ENCODE peak calls at places on chromosomes 3 and 15, in seven cellular contexts. Z is HL-60, T is epithelial cell of proximal tubule, S is AG09309, U is Caco-2, O is foreskin fibroblast, M is H9. P is an unnamed sample.

GRCh38 chr3:54582424-54582823 is 345.4 kb downstream of the LRTM1 start:
- DNase-seq in T (no peak), S (no peak), Z (no peak), M (no peak), O (no peak), U (no peak), P (no peak)

GRCh38 chr15:90531147-90531546 is 1.4 kb downstream of the CRTC3 start:
- DNase-seq in T (no peak), O (no peak), M (no peak), Z (no peak), S (no peak), U (no peak), P (no peak)

GRCh38 chr3:191774485-191774884 is 313.5 kb downstream of the PYDC2 start:
- DNase-seq in S (peak), U (no peak), Z (no peak), T (peak), O (no peak), M (no peak), P (no peak)

GRCh38 chr15:95972136-95972553 is 358.4 kb upstream of the NR2F2 start:
- DNase-seq in U (no peak), O (peak), Z (peak), T (no peak), S (peak), M (no peak), P (peak)

GRCh38 chr15:39462691-39463090 is 118.2 kb upstream of the THBS1 start:
- DNase-seq in U (no peak), T (no peak), O (peak), M (no peak), Z (no peak), S (no peak), P (no peak)

GRCh38 chr15:39429898-39430357 is 151.0 kb upstream of the THBS1 start:
- DNase-seq in M (no peak), S (peak), Z (no peak), U (no peak), T (peak), O (peak), P (peak)

GRCh38 chr3:126355777-126356372 is 1.3 kb downstream of the KLF15 start:
- DNase-seq in M (peak), O (peak), Z (no peak), T (no peak), U (peak), S (no peak), P (peak)

GRCh38 chr3:140913728-140914127 is 27.9 kb upstream of the SLC25A36 start:
- DNase-seq in M (no peak), U (no peak), O (no peak), Z (no peak), S (no peak), T (no peak), P (no peak)

GRCh38 chr15:42750306-42750705 is 13.4 kb upstream of the CDAN1 start:
- DNase-seq in T (no peak), Z (no peak), S (no peak), U (no peak), M (no peak), O (no peak), P (no peak)

GRCh38 chr15:60760646-60761504 is 281.9 kb upstream of the ICE2 start:
- DNase-seq in Z (no peak), M (no peak), T (no peak), U (no peak), O (peak), S (peak), P (no peak)

GRCh38 chr3:49120096-49120437 is 556 bp downstream of the USP19 start:
- DNase-seq in T (no peak), U (no peak), O (no peak), Z (no peak), S (no peak), M (no peak), P (no peak)

GRCh38 chr15:25739687-25740121 is 123.4 kb downstream of the ATP10A start:
- DNase-seq in S (no peak), M (peak), U (no peak), T (no peak), Z (peak), O (peak), P (peak)

GRCh38 chr3:126983653-126984390 is 907 bp downstream of the PLXNA1 start:
- DNase-seq in U (peak), T (no peak), O (no peak), S (no peak), Z (no peak), M (peak), P (no peak)

GRCh38 chr3:47380026-47380600 is 708 bp upstream of the PTPN23 start:
- DNase-seq in U (no peak), S (no peak), O (no peak), T (no peak), M (no peak), Z (no peak), P (no peak)
- TF ChIP-seq CTCF in U (no peak), S (no peak), O (no peak), T (no peak), M (peak), Z (no peak), P (no peak)

GRCh38 chr3:137217733-137218132 is 259.9 kb downstream of the IL20RB start:
- DNase-seq in S (no peak), U (no peak), M (peak), Z (no peak), T (no peak), O (no peak), P (no peak)
- TF ChIP-seq CTCF in S (no peak), U (peak), M (peak), Z (no peak), T (peak), O (no peak), P (no peak)

GRCh38 chr3:183824761-183825379 is 507 bp downstream of the MAP6D1 start:
- DNase-seq in S (no peak), U (no peak), M (peak), Z (no peak), T (no peak), O (no peak), P (no peak)

GRCh38 chr3:183823963-183824362 is 1.4 kb downstream of the MAP6D1 start:
- DNase-seq in U (no peak), M (no peak), S (no peak), O (no peak), T (no peak), Z (no peak), P (no peak)

GRCh38 chr3:183826854-183827253 is 1.5 kb upstream of the MAP6D1 start:
- DNase-seq in S (no peak), U (no peak), T (no peak), Z (no peak), M (no peak), O (no peak), P (no peak)

GRCh38 chr3:183826448-183826847 is 1.1 kb upstream of the MAP6D1 start:
- DNase-seq in M (no peak), U (no peak), S (no peak), Z (no peak), T (no peak), O (no peak), P (no peak)

GRCh38 chr3:183825380-183826161 is at the start of gene MAP6D1:
- DNase-seq in O (peak), T (no peak), M (peak), S (no peak), Z (peak), U (peak), P (peak)
- TF ChIP-seq CTCF in O (peak), T (peak), M (peak), S (peak), Z (no peak), U (peak), P (peak)

GRCh38 chr3:133280591-133280990 is 119.3 kb upstream of the BFSP2 start:
- DNase-seq in S (no peak), O (no peak), U (no peak), M (no peak), Z (no peak), T (peak), P (no peak)

GRCh38 chr3:133289322-133289721 is 110.5 kb upstream of the BFSP2 start:
- DNase-seq in S (no peak), M (no peak), U (no peak), T (no peak), O (no peak), Z (no peak), P (no peak)

GRCh38 chr3:133282239-133282638 is 117.6 kb upstream of the BFSP2 start:
- DNase-seq in M (no peak), O (no peak), U (no peak), Z (no peak), S (no peak), T (no peak), P (no peak)

DNA sequence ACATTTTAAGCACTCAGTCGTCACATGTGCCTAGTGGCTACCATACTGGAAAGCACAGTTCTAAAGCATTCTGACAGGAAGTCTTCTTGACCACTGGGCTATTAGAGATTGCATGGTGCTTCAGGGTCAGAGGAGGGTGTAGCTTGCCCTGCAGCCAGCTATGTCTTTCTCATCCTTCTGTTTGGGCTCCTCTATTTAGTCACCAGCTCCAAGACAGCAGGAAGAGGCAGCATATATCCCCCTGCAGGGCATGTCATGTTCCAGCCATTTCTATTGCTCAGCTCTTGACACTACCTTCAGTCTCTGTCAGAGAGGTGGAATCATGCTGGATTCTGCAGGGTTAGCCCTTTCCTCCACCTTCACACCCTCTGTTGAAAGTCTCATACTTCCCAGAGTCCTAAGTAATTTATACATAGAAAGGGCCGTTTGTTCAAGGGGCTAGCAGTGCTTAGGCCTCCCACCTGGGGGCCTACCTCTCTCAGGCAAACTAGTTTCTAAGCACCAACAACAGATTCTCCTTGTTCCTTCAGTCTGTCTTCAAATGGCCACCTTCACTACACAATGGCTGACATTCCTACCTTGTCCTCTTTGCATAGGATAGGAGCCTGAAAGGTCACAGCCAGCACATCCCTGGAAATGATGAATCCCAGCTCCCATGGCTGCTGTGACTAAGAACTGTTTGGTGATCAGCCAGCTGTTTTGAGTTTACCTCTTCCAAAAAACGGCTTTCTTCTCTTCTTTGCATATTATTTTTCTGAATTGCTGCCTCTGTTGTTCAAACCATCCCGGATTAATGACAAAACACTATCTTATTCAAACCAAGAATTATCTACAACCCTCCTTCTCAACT is 115.7 kb upstream of the BFSP2 start:
- DNase-seq in U (no peak), O (no peak), T (no peak), S (no peak), Z (no peak), M (peak), P (no peak)
- TF ChIP-seq CTCF in U (no peak), O (no peak), T (no peak), S (no peak), Z (no peak), M (peak), P (no peak)

GRCh38 chr3:14494279-14494972 is 45.7 kb downstream of the GRIP2 start:
- DNase-seq in U (no peak), Z (no peak), M (no peak), S (no peak), O (no peak), T (no peak), P (no peak)

GRCh38 chr3:14494973-14495300 is 45.2 kb downstream of the GRIP2 start:
- DNase-seq in U (no peak), S (no peak), M (no peak), T (no peak), Z (no peak), O (no peak), P (no peak)

GRCh38 chr3:14492948-14493881 is 46.9 kb downstream of the GRIP2 start:
- DNase-seq in Z (no peak), S (no peak), U (no peak), M (no peak), O (no peak), T (no peak), P (no peak)

GRCh38 chr3:14496351-14496750 is 43.8 kb downstream of the GRIP2 start:
- DNase-seq in O (no peak), U (no peak), S (no peak), T (no peak), M (no peak), Z (no peak), P (no peak)

GRCh38 chr3:14497321-14497720 is 42.8 kb downstream of the GRIP2 start:
- DNase-seq in U (no peak), O (no peak), T (no peak), M (peak), S (no peak), Z (no peak), P (no peak)
- TF ChIP-seq CTCF in U (no peak), O (no peak), T (peak), M (peak), S (no peak), Z (no peak), P (no peak)

GRCh38 chr3:40973141-40973540 is 226.2 kb upstream of the CTNNB1 start:
- DNase-seq in Z (no peak), T (no peak), M (no peak), O (no peak), U (no peak), S (no peak), P (no peak)

GRCh38 chr3:40972350-40972749 is 227.0 kb upstream of the CTNNB1 start:
- DNase-seq in U (no peak), S (no peak), O (no peak), Z (no peak), T (no peak), M (no peak), P (no peak)

GRCh38 chr3:40970067-40970466 is 229.2 kb upstream of the CTNNB1 start:
- DNase-seq in U (no peak), S (no peak), T (no peak), M (no peak), Z (no peak), O (no peak), P (no peak)

GRCh38 chr3:40969341-40969740 is 230.0 kb upstream of the CTNNB1 start:
- DNase-seq in T (no peak), U (no peak), M (no peak), Z (no peak), S (no peak), O (no peak), P (no peak)

DNA sequence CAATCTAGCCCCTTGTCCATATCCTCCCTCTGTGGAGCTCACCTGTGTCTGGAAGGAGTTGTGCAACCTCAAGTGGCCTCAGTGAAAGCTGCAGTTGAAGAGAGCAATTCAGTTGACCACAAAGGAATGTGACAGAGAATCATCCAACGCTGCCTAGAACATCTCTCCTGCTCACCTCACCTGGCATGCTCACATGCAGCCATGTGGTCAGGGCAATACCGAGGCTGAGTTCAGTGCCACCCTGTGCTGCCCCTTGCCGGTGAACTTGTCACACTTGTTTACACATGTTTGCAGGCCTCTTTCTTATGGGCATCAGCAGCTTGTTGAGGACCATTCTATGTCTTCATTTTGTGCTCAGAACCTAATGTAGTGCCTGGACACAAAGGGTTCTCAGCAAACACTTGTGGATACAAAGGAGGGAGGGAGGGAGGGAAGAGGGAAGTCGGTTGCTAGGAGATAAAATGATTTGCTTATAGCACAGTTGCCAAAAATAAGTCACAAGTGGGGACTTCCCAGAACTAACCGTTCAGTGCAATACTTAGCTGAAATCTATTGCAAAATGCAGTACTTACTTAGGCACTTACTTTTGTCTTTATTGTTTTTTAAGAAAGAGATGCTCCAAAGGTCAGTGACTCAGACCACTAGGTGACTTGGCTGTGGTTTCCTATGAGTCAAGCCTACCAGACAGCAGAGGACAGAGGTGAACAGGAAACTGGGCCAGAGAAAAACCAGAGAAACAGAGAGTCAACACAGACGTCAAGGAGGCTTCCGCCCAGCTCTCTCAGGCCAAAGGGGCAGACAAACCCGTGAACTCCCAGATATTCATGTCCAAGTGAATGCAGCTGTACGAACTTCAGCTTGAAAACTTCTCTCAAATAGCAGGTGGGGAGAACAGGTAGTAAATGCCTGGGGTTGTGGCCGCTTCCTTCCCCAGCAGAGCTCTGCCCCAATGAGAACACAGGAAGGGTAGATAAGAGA is 227.8 kb upstream of the CTNNB1 start:
- DNase-seq in U (peak), M (no peak), Z (peak), O (peak), S (peak), T (peak), P (peak)
- TF ChIP-seq CTCF in U (no peak), M (peak), Z (no peak), O (no peak), S (no peak), T (peak), P (no peak)

DNA sequence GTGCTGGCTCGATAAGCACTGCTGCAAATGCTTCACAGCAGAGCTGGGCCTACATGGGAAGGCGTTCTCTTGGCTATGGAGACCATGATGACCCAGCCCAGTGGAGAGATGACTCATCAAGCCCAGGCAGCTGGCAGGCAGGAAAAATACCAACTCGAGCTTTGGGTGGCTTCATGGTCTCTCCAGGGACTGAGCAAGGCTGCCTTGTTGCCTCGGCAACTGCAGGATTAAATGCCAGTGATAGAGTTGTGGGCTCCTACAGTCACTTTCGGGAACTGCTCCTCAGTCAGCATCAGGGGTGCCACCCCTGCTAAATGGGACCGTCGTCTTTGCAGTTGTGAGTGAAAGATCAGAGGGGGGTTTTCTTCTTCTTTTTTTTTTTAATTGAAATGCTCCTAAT is 54.6 kb upstream of the MYZAP start:
- DNase-seq in U (no peak), Z (no peak), M (peak), S (peak), T (no peak), O (peak), P (peak)
- TF ChIP-seq CTCF in U (no peak), Z (no peak), M (no peak), S (no peak), T (no peak), O (no peak), P (no peak)

GRCh38 chr3:151837057-151837456 is 23.1 kb downstream of the AADAC start:
- DNase-seq in T (peak), Z (peak), O (peak), U (peak), M (peak), S (no peak), P (no peak)

GRCh38 chr3:151841801-151842200 is 27.9 kb downstream of the AADAC start:
- DNase-seq in O (no peak), S (no peak), U (no peak), Z (no peak), M (no peak), T (no peak), P (no peak)

GRCh38 chr3:151835751-151836550 is 22.0 kb downstream of the AADAC start:
- DNase-seq in O (no peak), Z (peak), M (no peak), T (no peak), U (no peak), S (no peak), P (no peak)

GRCh38 chr3:151838574-151839312 is 24.8 kb downstream of the AADAC start:
- DNase-seq in T (no peak), Z (peak), M (peak), S (peak), O (peak), U (peak), P (peak)

GRCh38 chr3:151839313-151839631 is 25.4 kb downstream of the AADAC start:
- DNase-seq in S (no peak), U (no peak), M (no peak), T (no peak), Z (no peak), O (no peak), P (no peak)
- TF ChIP-seq CTCF in S (no peak), U (no peak), M (no peak), T (no peak), Z (no peak), O (no peak), P (no peak)

GRCh38 chr15:81030368-81030739 is 29.6 kb downstream of the TLNRD1 start:
- DNase-seq in S (no peak), T (no peak), O (no peak), M (no peak), Z (no peak), U (no peak), P (no peak)

GRCh38 chr15:81031203-81031602 is 30.5 kb downstream of the TLNRD1 start:
- DNase-seq in T (no peak), M (no peak), S (no peak), U (no peak), O (no peak), Z (no peak), P (no peak)

GRCh38 chr15:81032355-81032754 is 31.6 kb downstream of the TLNRD1 start:
- DNase-seq in M (no peak), Z (no peak), O (no peak), S (no peak), T (no peak), U (no peak), P (no peak)

GRCh38 chr15:81033508-81033907 is 32.8 kb downstream of the TLNRD1 start:
- DNase-seq in Z (no peak), U (no peak), T (no peak), M (no peak), S (no peak), O (no peak), P (no peak)

GRCh38 chr15:81032818-81033217 is 32.1 kb downstream of the TLNRD1 start:
- DNase-seq in O (no peak), M (no peak), T (no peak), U (no peak), Z (no peak), S (no peak), P (no peak)
- TF ChIP-seq CTCF in O (no peak), M (no peak), T (no peak), U (no peak), Z (no peak), S (no peak), P (no peak)

DNA sequence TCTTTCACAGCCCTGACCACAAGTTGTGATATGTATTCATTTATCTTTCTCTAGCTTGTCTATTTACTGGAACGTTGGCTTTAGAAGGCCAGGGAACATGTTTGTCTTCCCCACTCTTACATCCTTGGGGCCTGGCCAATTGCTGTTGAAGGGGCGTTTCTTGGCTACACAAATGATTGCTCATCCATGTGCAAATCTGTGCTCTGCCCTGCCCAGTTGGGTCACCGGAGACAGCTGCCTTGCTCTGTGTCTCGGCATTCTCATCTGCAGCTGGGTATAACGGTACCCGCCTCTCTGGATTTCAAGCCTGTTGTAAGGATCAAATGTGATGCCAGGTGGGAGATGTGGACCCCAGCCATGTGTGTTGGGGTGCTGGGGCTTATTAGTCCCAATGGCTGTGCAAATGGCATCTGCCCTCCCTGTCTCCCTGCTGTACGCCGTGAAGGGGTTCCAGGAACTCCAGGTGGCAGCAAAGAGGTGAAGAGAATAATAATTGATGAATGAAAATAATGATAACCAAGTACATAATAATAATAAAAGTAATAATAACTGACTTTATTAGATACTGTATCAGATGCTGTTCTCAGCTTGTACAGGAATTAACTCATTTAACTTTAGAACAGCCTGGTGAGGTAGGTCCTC is 24.1 kb upstream of the TLE3 start:
- DNase-seq in T (no peak), S (peak), Z (no peak), O (peak), U (no peak), M (no peak), P (peak)
- TF ChIP-seq CTCF in T (peak), S (no peak), Z (no peak), O (peak), U (peak), M (peak), P (no peak)